ENCODE peak calls at places on chromosome 5, in five cellular contexts. G, E, H, B and F are unnamed samples.

GRCh38 chr5:97979740-97980139 is 793.7 kb upstream of the RGMB start:
- DNase-seq in G (peak), E (no peak), H (peak), B (no peak), F (no peak)

GRCh38 chr5:66100851-66101250 is 43.2 kb upstream of the SREK1 start:
- DNase-seq in G (no peak), E (no peak), H (no peak), B (no peak), F (no peak)

GRCh38 chr5:145237843-145238242 is 597.3 kb downstream of the PRELID2 start:
- DNase-seq in G (no peak), E (no peak), H (peak), B (peak), F (peak)

GRCh38 chr5:158756873-158757272 is 342.8 kb downstream of the EBF1 start:
- DNase-seq in G (no peak), E (no peak), H (no peak), B (no peak), F (no peak)

GRCh38 chr5:83552275-83552674 is 80.7 kb downstream of the VCAN start:
- DNase-seq in G (no peak), E (no peak), H (no peak), B (no peak), F (no peak)

GRCh38 chr5:27191786-27192505 is 153.6 kb upstream of the CDH9 start:
- DNase-seq in G (no peak), E (no peak), H (peak), B (no peak), F (peak)

GRCh38 chr5:56259002-56259511 is 25.9 kb upstream of the ANKRD55 start:
- DNase-seq in G (peak), E (no peak), H (peak), B (no peak), F (peak)

GRCh38 chr5:133397986-133398645 is 214.2 kb downstream of the FSTL4 start:
- DNase-seq in G (no peak), E (no peak), H (no peak), B (no peak), F (no peak)

GRCh38 chr5:5886812-5887486 is 464.5 kb downstream of the ICE1 start:
- DNase-seq in G (no peak), E (no peak), H (no peak), B (peak), F (no peak)

GRCh38 chr5:139443766-139444473 is 4.6 kb upstream of the DNAJC18 start:
- DNase-seq in G (peak), E (peak), H (peak), B (no peak), F (no peak)

GRCh38 chr5:80653497-80653896 is 955 bp upstream of the MSH3 start:
- DNase-seq in G (no peak), E (no peak), H (no peak), B (no peak), F (no peak)

GRCh38 chr5:67318746-67319145 is 122.1 kb upstream of the CD180 start:
- DNase-seq in G (no peak), E (no peak), H (no peak), B (no peak), F (no peak)

GRCh38 chr5:67319935-67320725 is 123.5 kb upstream of the CD180 start:
- DNase-seq in G (no peak), E (no peak), H (no peak), B (no peak), F (no peak)

GRCh38 chr5:67311208-67311607 is 114.6 kb upstream of the CD180 start:
- DNase-seq in G (no peak), E (no peak), H (no peak), B (no peak), F (no peak)

GRCh38 chr5:67315082-67315801 is 118.6 kb upstream of the CD180 start:
- DNase-seq in G (no peak), E (no peak), H (peak), B (no peak), F (peak)

GRCh38 chr5:67315802-67316103 is 119.2 kb upstream of the CD180 start:
- DNase-seq in G (no peak), E (no peak), H (no peak), B (no peak), F (no peak)
- H3K4me3 ChIP-seq in G (no peak), E (no peak), H (no peak), B (no peak), F (no peak)

GRCh38 chr5:72847989-72848473 is 31.6 kb downstream of the TNPO1 start:
- DNase-seq in G (peak), E (peak), H (peak), B (peak), F (peak)
- TF ChIP-seq CTCF in G (no peak), E (no peak), H (no peak), B (no peak), F (no peak)

GRCh38 chr5:126097881-126098280 is 325.3 kb upstream of the GRAMD2B start:
- DNase-seq in G (no peak), E (no peak), H (no peak), B (no peak), F (peak)

GRCh38 chr5:126100767-126101166 is 322.4 kb upstream of the GRAMD2B start:
- DNase-seq in G (no peak), E (no peak), H (peak), B (no peak), F (no peak)

GRCh38 chr5:126098330-126099017 is 324.7 kb upstream of the GRAMD2B start:
- DNase-seq in G (no peak), E (no peak), H (peak), B (no peak), F (peak)

GRCh38 chr5:126096442-126096841 is 326.8 kb upstream of the GRAMD2B start:
- DNase-seq in G (no peak), E (no peak), H (no peak), B (no peak), F (no peak)

DNA sequence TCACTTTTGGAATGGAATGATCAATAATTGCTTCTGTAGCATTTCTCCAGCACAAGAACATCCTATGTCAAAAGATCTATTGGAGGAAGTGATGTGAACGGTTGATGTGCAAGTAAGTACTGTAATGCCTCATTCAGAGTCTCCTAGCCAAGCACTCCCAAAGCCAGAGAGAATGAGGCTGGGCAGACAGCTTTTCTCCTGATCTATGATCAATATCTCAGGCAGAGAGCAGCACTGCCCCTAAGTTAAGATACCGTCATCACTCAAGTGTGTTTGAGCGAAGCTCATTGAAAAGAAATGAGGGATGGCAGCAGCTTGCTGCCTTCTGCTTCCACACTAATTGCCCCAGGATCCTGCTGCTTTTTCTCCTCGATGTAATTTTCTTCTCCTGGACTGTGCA is 324.1 kb upstream of the GRAMD2B start:
- DNase-seq in G (no peak), E (no peak), H (no peak), B (no peak), F (no peak)
- H3K4me3 ChIP-seq in G (no peak), E (no peak), H (no peak), B (no peak), F (no peak)

GRCh38 chr5:59450245-59450644 is 443.3 kb downstream of the PDE4D start:
- DNase-seq in G (no peak), E (no peak), H (no peak), B (no peak), F (no peak)
- TF ChIP-seq CTCF in G (peak), E (no peak), H (peak), B (no peak), F (no peak)